ENCODE peak calls at places on chromosomes 4 and X, in nine cellular contexts. L, C, K, R, G, Z, J, D and X are unnamed samples.
A peak's percentile ranks its signal among the peaks of the same experiment; 100 is the strongest.

GRCh38 chrX:130413415-130413814 is 11.6 kb downstream of the RBMX2 start:
- DNase-seq in L (no peak), C (no peak), K (no peak), R (peak; percentile 68), G (no peak), Z (no peak), J (no peak), D (no peak), X (no peak)

GRCh38 chr4:151569650-151570049 is 160.7 kb downstream of the FHIP1A start:
- DNase-seq in L (no peak), C (no peak), K (no peak), R (no peak), G (no peak), Z (no peak), J (no peak), D (no peak), X (no peak)

GRCh38 chr4:54589586-54589985 is 68.2 kb upstream of the KIT start:
- DNase-seq in L (no peak), C (no peak), K (no peak), R (no peak), G (no peak), Z (no peak), J (no peak), D (no peak), X (no peak)

GRCh38 chr4:189204616-189205015 is 736.1 kb upstream of the FRG1 start:
- DNase-seq in L (no peak), C (no peak), K (no peak), R (no peak), G (no peak), Z (no peak), J (no peak), D (no peak), X (no peak)

GRCh38 chr4:108498925-108499324 is 121.5 kb upstream of the RPL34 start:
- DNase-seq in L (no peak), C (no peak), K (no peak), R (no peak), G (no peak), Z (no peak), J (no peak), D (no peak), X (no peak)

GRCh38 chrX:9525511-9526248 is 60.8 kb downstream of the TBL1X start:
- DNase-seq in L (no peak), C (no peak), K (no peak), R (no peak), G (no peak), Z (no peak), J (no peak), D (no peak), X (peak; percentile 58)

GRCh38 chrX:139759637-139760036 is 51.7 kb upstream of the MCF2 start:
- DNase-seq in L (no peak), C (no peak), K (peak; percentile 66), R (peak; percentile 3), G (no peak), Z (peak; percentile 20), J (no peak), D (no peak), X (no peak)

GRCh38 chrX:261167-261857 is 19.9 kb upstream of the PLCXD1 start:
- DNase-seq in L (peak; percentile 51), C (no peak), K (peak; percentile 83), R (no peak), G (no peak), Z (no peak), J (no peak), D (peak; percentile 70), X (no peak)

GRCh38 chrX:17323397-17323796 is 51.6 kb upstream of the NHS start:
- DNase-seq in L (no peak), C (no peak), K (no peak), R (no peak), G (no peak), Z (no peak), J (no peak), D (no peak), X (no peak)

GRCh38 chr4:10054571-10055041 is 33.3 kb upstream of the SLC2A9 start:
- DNase-seq in L (no peak), C (no peak), K (no peak), R (no peak), G (no peak), Z (no peak), J (no peak), D (no peak), X (peak; percentile 60)

GRCh38 chrX:145817299-145817665 is 347 bp upstream of the SLITRK2 start:
- DNase-seq in L (no peak), C (no peak), K (peak; percentile 68), R (no peak), G (no peak), Z (no peak), J (no peak), D (peak; percentile 59), X (no peak)

GRCh38 chr4:184899261-184900134 is 73.7 kb upstream of the ACSL1 start:
- DNase-seq in L (peak; percentile 68), C (no peak), K (no peak), R (no peak), G (no peak), Z (no peak), J (no peak), D (no peak), X (no peak)

GRCh38 chrX:101659601-101660063 is at the start of gene ARMCX2:
- DNase-seq in L (peak; percentile 36), C (no peak), K (peak; percentile 75), R (no peak), G (no peak), Z (peak; percentile 63), J (no peak), D (peak; percentile 85), X (no peak)

GRCh38 chrX:2926664-2927275 is 2.4 kb downstream of the ARSD start:
- DNase-seq in L (no peak), C (no peak), K (no peak), R (no peak), G (no peak), Z (no peak), J (no peak), D (no peak), X (no peak)

GRCh38 chrX:2931612-2932011 is 2.5 kb upstream of the ARSD start:
- DNase-seq in L (no peak), C (no peak), K (peak; percentile 91), R (no peak), G (no peak), Z (no peak), J (no peak), D (no peak), X (no peak)

GRCh38 chrX:2931155-2931554 is 2.0 kb upstream of the ARSD start:
- DNase-seq in L (no peak), C (no peak), K (no peak), R (no peak), G (no peak), Z (no peak), J (no peak), D (no peak), X (no peak)

GRCh38 chrX:2928127-2928582 is 984 bp downstream of the ARSD start:
- DNase-seq in L (peak; percentile 54), C (no peak), K (no peak), R (peak; percentile 5), G (no peak), Z (peak; percentile 54), J (peak; percentile 76), D (peak; percentile 85), X (peak; percentile 88)

GRCh38 chrX:2928583-2929434 is at the start of gene ARSD:
- DNase-seq in L (peak; percentile 95), C (peak; percentile 94), K (peak; percentile 98), R (peak; percentile 74), G (no peak), Z (peak; percentile 92), J (peak; percentile 95), D (peak; percentile 97), X (peak; percentile 92)
- H3K27ac ChIP-seq in L (peak within 1 kb of the TSS; percentile 98), C (peak within 1 kb of the TSS; percentile 99), K (peak within 1 kb of the TSS; percentile 96), R (peak within 1 kb of the TSS; percentile 74), G (no peak within 1 kb of the TSS), Z (peak within 1 kb of the TSS; percentile 65), J (peak within 1 kb of the TSS; percentile 96), D (peak within 1 kb of the TSS; percentile 77), X (peak within 1 kb of the TSS; percentile 95)

GRCh38 chr4:138935-139334 is 14.6 kb downstream of the ZNF718 start:
- DNase-seq in L (no peak), C (no peak), K (no peak), R (no peak), G (no peak), Z (no peak), J (no peak), D (no peak), X (no peak)
- H3K4me3 ChIP-seq in L (no peak overlapping the region), C (no peak overlapping the region), K (peak overlapping the region; percentile 50), R (no peak overlapping the region), G (no peak overlapping the region), Z (no peak overlapping the region), J (no peak overlapping the region), D (no peak overlapping the region), X (no peak overlapping the region)

DNA sequence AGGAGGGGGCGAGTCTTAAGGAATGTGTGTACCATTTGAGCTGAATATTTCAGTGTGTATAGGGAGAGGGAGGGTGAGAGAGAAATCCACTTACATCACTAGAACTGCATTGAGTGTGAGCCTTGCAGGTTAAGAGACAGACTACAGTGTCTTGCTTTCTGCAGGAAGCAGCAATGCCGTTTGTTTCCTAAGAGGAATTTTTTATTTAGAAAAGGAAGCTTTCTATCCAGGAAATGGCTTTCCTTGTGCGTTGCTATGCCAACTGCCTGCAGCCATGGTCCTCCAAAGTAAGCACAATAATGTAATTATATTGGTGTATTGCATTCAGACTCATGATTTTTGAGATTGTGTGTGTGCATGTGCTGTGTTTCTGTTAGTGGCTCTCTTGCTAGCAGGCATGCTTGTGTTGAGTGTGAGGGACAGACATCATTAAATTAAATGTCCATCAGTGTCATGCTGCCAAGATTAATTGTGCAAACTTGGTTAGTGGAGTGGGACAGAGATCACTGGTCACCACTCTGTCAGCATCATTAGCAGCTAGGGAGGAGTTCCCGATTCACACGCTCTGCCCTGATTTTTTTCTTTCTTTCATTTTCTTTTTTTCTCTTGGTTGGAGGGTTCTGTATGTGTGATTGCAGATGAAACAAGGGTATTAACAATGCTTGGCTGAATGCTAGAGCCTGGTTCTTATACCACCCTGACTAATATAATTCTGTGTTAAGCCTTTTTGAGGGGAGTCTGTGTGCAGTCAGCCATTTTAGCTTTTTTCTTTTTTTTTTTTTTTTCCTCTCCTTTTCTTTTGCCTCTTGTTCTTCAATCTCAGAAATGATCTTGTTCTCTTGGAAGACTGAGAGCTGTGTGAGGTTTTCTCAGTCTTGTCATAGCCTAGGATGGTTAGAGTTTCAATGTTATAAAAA is 164.4 kb downstream of the RAPGEF2 start:
- DNase-seq in L (no peak), C (no peak), K (no peak), R (no peak), G (no peak), Z (no peak), J (no peak), D (no peak), X (no peak)
- H3K27ac ChIP-seq in L (no peak overlapping the region), C (no peak overlapping the region), K (peak overlapping the region; percentile 60), R (no peak overlapping the region), G (no peak overlapping the region), Z (no peak overlapping the region), J (peak overlapping the region; percentile 8), D (peak overlapping the region; percentile 57), X (no peak overlapping the region)

DNA sequence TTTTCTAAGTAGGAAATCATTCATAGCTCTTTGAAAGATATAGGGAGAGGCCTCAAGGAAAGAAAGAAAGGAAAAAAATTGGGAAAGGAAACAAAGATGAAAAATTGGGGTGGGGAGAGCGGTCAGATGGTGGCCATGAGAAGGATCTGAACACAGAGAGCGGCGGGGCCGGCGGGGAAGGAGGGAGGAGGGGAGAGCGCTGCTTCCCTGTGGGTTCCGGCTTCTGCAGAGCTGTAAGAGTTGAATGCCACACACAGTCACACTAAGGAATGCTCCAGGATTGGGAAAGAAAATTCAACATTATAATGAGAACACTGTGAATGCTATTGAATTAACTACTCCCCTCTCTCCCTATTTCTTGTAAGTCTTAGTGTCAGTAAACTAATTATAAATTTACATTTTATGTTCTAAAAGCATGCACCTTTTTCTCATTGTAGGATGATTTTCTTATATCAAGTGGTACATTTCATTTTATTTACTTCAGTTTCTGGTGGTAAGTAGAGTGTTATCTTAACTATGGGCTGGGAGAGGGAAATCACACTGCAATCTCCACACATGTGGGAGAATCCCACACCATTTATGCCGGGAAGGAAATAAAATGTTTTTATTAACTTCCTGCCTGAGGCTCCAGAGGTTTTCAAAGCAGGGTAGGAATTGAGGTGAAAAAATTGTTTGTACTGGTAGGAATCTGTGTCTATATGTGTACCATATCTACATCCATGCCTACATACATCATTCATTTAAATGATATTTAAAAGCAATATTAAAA is 894 bp downstream of the F11 start:
- DNase-seq in L (no peak), C (no peak), K (peak; percentile 76), R (no peak), G (no peak), Z (peak; percentile 28), J (no peak), D (no peak), X (no peak)
- H3K4me3 ChIP-seq in L (no peak overlapping the region), C (no peak overlapping the region), K (peak overlapping the region; percentile 57), R (no peak overlapping the region), G (no peak overlapping the region), Z (no peak overlapping the region), J (no peak overlapping the region), D (no peak overlapping the region), X (no peak overlapping the region)